ENCODE peak calls at places on chromosome 20, in ten cellular contexts. One of them, this sample, is unnamed.

GRCh38 chr20:9241232-9241692 is 172.4 kb downstream of the PLCB4 start:
- DNase-seq in IMR-90: peak
- DNase-seq in endothelial cell of umbilical vein: peak
- DNase-seq in cardiac fibroblast: peak
- DNase-seq in glutamatergic neuron: no peak
- DNase-seq in ascending aorta: no peak
- DNase-seq in fibroblast of lung: peak
- DNase-seq in upper lobe of right lung: no peak
- DNase-seq in RWPE1: peak
- DNase-seq in tibial nerve: no peak
- DNase-seq in this sample: no peak

GRCh38 chr20:8124639-8125038 is 7.4 kb upstream of the PLCB1 start:
- DNase-seq in IMR-90: peak
- DNase-seq in endothelial cell of umbilical vein: no peak
- DNase-seq in cardiac fibroblast: peak
- DNase-seq in glutamatergic neuron: no peak
- DNase-seq in ascending aorta: no peak
- DNase-seq in fibroblast of lung: peak
- DNase-seq in upper lobe of right lung: no peak
- DNase-seq in RWPE1: no peak
- DNase-seq in tibial nerve: no peak
- DNase-seq in this sample: no peak

GRCh38 chr20:3655032-3655405 is 8.2 kb downstream of the GFRA4 start:
- DNase-seq in IMR-90: no peak
- DNase-seq in endothelial cell of umbilical vein: no peak
- DNase-seq in cardiac fibroblast: no peak
- DNase-seq in glutamatergic neuron: no peak
- DNase-seq in ascending aorta: no peak
- DNase-seq in fibroblast of lung: no peak
- DNase-seq in upper lobe of right lung: no peak
- DNase-seq in RWPE1: no peak
- DNase-seq in tibial nerve: no peak
- DNase-seq in this sample: no peak

GRCh38 chr20:35768731-35769664 is 2.8 kb upstream of the PHF20 start:
- DNase-seq in IMR-90: peak
- DNase-seq in endothelial cell of umbilical vein: peak
- DNase-seq in cardiac fibroblast: peak
- DNase-seq in glutamatergic neuron: peak
- DNase-seq in ascending aorta: peak
- DNase-seq in fibroblast of lung: peak
- DNase-seq in upper lobe of right lung: peak
- DNase-seq in RWPE1: peak
- DNase-seq in tibial nerve: peak
- DNase-seq in this sample: no peak

GRCh38 chr20:2483504-2483903 is 12.9 kb upstream of the SNRPB start:
- DNase-seq in IMR-90: no peak
- DNase-seq in endothelial cell of umbilical vein: no peak
- DNase-seq in cardiac fibroblast: no peak
- DNase-seq in glutamatergic neuron: no peak
- DNase-seq in ascending aorta: no peak
- DNase-seq in fibroblast of lung: no peak
- DNase-seq in upper lobe of right lung: no peak
- DNase-seq in RWPE1: no peak
- DNase-seq in tibial nerve: no peak
- DNase-seq in this sample: no peak

GRCh38 chr20:44180814-44181213 is 6.2 kb downstream of the JPH2 start:
- DNase-seq in IMR-90: peak
- DNase-seq in endothelial cell of umbilical vein: no peak
- DNase-seq in cardiac fibroblast: peak
- DNase-seq in glutamatergic neuron: no peak
- DNase-seq in ascending aorta: peak
- DNase-seq in fibroblast of lung: peak
- DNase-seq in upper lobe of right lung: no peak
- DNase-seq in RWPE1: no peak
- DNase-seq in tibial nerve: no peak
- DNase-seq in this sample: no peak

GRCh38 chr20:22890605-22891300 is 144.4 kb upstream of the SSTR4 start:
- DNase-seq in IMR-90: no peak
- DNase-seq in endothelial cell of umbilical vein: no peak
- DNase-seq in cardiac fibroblast: no peak
- DNase-seq in glutamatergic neuron: no peak
- DNase-seq in ascending aorta: no peak
- DNase-seq in fibroblast of lung: no peak
- DNase-seq in upper lobe of right lung: no peak
- DNase-seq in RWPE1: no peak
- DNase-seq in tibial nerve: no peak
- DNase-seq in this sample: no peak

GRCh38 chr20:1888796-1889463 is 6.3 kb upstream of the SIRPA start:
- DNase-seq in IMR-90: peak
- DNase-seq in endothelial cell of umbilical vein: no peak
- DNase-seq in cardiac fibroblast: peak
- DNase-seq in glutamatergic neuron: no peak
- DNase-seq in ascending aorta: no peak
- DNase-seq in fibroblast of lung: no peak
- DNase-seq in upper lobe of right lung: no peak
- DNase-seq in RWPE1: peak
- DNase-seq in tibial nerve: no peak
- DNase-seq in this sample: no peak

GRCh38 chr20:51562027-51562333 is 19.5 kb upstream of the NFATC2 start:
- DNase-seq in IMR-90: peak
- DNase-seq in endothelial cell of umbilical vein: no peak
- DNase-seq in cardiac fibroblast: no peak
- DNase-seq in glutamatergic neuron: no peak
- DNase-seq in ascending aorta: no peak
- DNase-seq in fibroblast of lung: no peak
- DNase-seq in upper lobe of right lung: no peak
- DNase-seq in RWPE1: no peak
- DNase-seq in tibial nerve: no peak
- DNase-seq in this sample: no peak

GRCh38 chr20:64140956-64141355 is 23.3 kb upstream of the MYT1 start:
- DNase-seq in IMR-90: no peak
- DNase-seq in endothelial cell of umbilical vein: no peak
- DNase-seq in cardiac fibroblast: no peak
- DNase-seq in glutamatergic neuron: peak
- DNase-seq in ascending aorta: no peak
- DNase-seq in fibroblast of lung: no peak
- DNase-seq in upper lobe of right lung: peak
- DNase-seq in RWPE1: no peak
- DNase-seq in tibial nerve: no peak
- DNase-seq in this sample: peak

GRCh38 chr20:18971574-18971973 is 158.0 kb downstream of the SCP2D1 start:
- DNase-seq in IMR-90: no peak
- DNase-seq in endothelial cell of umbilical vein: no peak
- DNase-seq in cardiac fibroblast: no peak
- DNase-seq in glutamatergic neuron: no peak
- DNase-seq in ascending aorta: no peak
- DNase-seq in fibroblast of lung: no peak
- DNase-seq in upper lobe of right lung: no peak
- DNase-seq in RWPE1: peak
- DNase-seq in tibial nerve: no peak
- DNase-seq in this sample: no peak

GRCh38 chr20:59598625-59599310 is 5.6 kb upstream of the PHACTR3 start:
- DNase-seq in IMR-90: no peak
- DNase-seq in endothelial cell of umbilical vein: peak
- DNase-seq in cardiac fibroblast: peak
- DNase-seq in glutamatergic neuron: peak
- DNase-seq in ascending aorta: no peak
- DNase-seq in fibroblast of lung: no peak
- DNase-seq in upper lobe of right lung: no peak
- DNase-seq in RWPE1: peak
- DNase-seq in tibial nerve: no peak
- DNase-seq in this sample: peak

GRCh38 chr20:10423735-10424134 is 10.3 kb downstream of the MKKS start:
- DNase-seq in IMR-90: no peak
- DNase-seq in endothelial cell of umbilical vein: no peak
- DNase-seq in cardiac fibroblast: no peak
- DNase-seq in glutamatergic neuron: no peak
- DNase-seq in ascending aorta: no peak
- DNase-seq in fibroblast of lung: no peak
- DNase-seq in upper lobe of right lung: no peak
- DNase-seq in RWPE1: no peak
- DNase-seq in tibial nerve: no peak
- DNase-seq in this sample: no peak

GRCh38 chr20:3045816-3046676 is at the start of gene MRPS26:
- DNase-seq in IMR-90: peak
- DNase-seq in endothelial cell of umbilical vein: peak
- DNase-seq in cardiac fibroblast: peak
- DNase-seq in glutamatergic neuron: peak
- DNase-seq in ascending aorta: peak
- DNase-seq in fibroblast of lung: peak
- DNase-seq in upper lobe of right lung: peak
- DNase-seq in RWPE1: peak
- DNase-seq in tibial nerve: peak
- DNase-seq in this sample: peak

GRCh38 chr20:22404609-22405170 is 179.7 kb downstream of the FOXA2 start:
- DNase-seq in IMR-90: no peak
- DNase-seq in endothelial cell of umbilical vein: no peak
- DNase-seq in cardiac fibroblast: peak
- DNase-seq in glutamatergic neuron: no peak
- DNase-seq in ascending aorta: no peak
- DNase-seq in fibroblast of lung: peak
- DNase-seq in upper lobe of right lung: no peak
- DNase-seq in RWPE1: no peak
- DNase-seq in tibial nerve: no peak
- DNase-seq in this sample: no peak

GRCh38 chr20:63968928-63969760 is 586 bp downstream of the ZNF512B start:
- DNase-seq in IMR-90: no peak
- DNase-seq in endothelial cell of umbilical vein: no peak
- DNase-seq in cardiac fibroblast: no peak
- DNase-seq in glutamatergic neuron: peak
- DNase-seq in ascending aorta: no peak
- DNase-seq in fibroblast of lung: no peak
- DNase-seq in upper lobe of right lung: peak
- DNase-seq in RWPE1: no peak
- DNase-seq in tibial nerve: no peak
- DNase-seq in this sample: no peak

DNA sequence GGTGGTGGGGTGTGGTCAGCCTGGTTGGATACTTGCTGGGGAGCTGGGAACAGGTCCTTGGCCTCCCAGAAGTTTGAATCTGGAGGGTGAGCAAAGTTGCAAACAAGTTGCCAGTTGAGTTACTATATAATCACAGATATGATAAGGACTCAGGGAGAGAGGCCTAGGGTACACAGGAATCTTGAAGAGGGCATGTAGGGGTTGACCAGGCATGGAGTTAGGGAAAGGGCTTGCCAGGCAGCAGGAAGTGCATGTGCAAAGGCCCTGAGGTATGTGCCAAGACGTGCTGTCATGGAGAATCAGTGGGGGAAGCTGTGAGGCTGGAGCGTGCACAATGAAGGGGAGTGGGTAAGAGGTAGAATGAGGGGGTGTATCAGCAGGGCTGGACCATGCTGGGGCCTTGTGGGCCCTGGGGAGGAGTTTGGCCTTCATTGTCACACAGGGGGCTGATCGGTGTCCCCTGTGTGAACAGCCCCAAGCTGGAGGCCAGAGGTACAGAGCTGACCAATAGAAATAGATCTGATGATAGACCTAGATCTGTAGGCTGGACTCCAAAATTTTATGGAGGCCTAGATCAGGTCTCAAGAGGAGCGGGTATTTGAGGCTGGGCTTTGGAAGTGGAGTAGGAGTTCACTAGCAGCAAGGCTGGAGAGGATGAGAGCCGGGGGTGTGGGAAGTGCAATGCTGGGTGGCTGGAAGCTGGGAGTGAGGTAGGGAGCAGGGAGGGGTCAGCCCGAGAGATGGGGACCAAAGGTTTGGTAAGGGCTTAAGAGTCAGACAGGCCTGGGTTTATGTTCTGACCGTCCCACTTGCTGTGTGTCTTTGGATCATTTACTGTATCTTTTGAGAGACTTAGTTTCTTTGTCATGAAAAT is 2.9 kb downstream of the SRC start:
- DNase-seq in IMR-90: no peak
- DNase-seq in endothelial cell of umbilical vein: no peak
- DNase-seq in cardiac fibroblast: no peak
- DNase-seq in glutamatergic neuron: no peak
- DNase-seq in ascending aorta: no peak
- DNase-seq in fibroblast of lung: no peak
- DNase-seq in upper lobe of right lung: peak
- DNase-seq in RWPE1: no peak
- DNase-seq in tibial nerve: no peak
- DNase-seq in this sample: no peak
- TF ChIP-seq CTCF in IMR-90: no peak
- TF ChIP-seq CTCF in endothelial cell of umbilical vein: no peak
- TF ChIP-seq CTCF in cardiac fibroblast: no peak
- TF ChIP-seq CTCF in glutamatergic neuron: no peak
- TF ChIP-seq CTCF in ascending aorta: no peak
- TF ChIP-seq CTCF in fibroblast of lung: no peak
- TF ChIP-seq CTCF in upper lobe of right lung: no peak
- TF ChIP-seq CTCF in RWPE1: no peak
- TF ChIP-seq CTCF in tibial nerve: no peak
- TF ChIP-seq CTCF in this sample: no peak

GRCh38 chr20:20843982-20844381 is 131.5 kb upstream of the RALGAPA2 start:
- DNase-seq in IMR-90: no peak
- DNase-seq in endothelial cell of umbilical vein: no peak
- DNase-seq in cardiac fibroblast: no peak
- DNase-seq in glutamatergic neuron: no peak
- DNase-seq in ascending aorta: no peak
- DNase-seq in fibroblast of lung: no peak
- DNase-seq in upper lobe of right lung: no peak
- DNase-seq in RWPE1: no peak
- DNase-seq in tibial nerve: no peak
- DNase-seq in this sample: no peak
- TF ChIP-seq CTCF in IMR-90: no peak
- TF ChIP-seq CTCF in endothelial cell of umbilical vein: no peak
- TF ChIP-seq CTCF in cardiac fibroblast: no peak
- TF ChIP-seq CTCF in glutamatergic neuron: no peak
- TF ChIP-seq CTCF in ascending aorta: no peak
- TF ChIP-seq CTCF in fibroblast of lung: no peak
- TF ChIP-seq CTCF in upper lobe of right lung: no peak
- TF ChIP-seq CTCF in RWPE1: no peak
- TF ChIP-seq CTCF in tibial nerve: no peak
- TF ChIP-seq CTCF in this sample: no peak

DNA sequence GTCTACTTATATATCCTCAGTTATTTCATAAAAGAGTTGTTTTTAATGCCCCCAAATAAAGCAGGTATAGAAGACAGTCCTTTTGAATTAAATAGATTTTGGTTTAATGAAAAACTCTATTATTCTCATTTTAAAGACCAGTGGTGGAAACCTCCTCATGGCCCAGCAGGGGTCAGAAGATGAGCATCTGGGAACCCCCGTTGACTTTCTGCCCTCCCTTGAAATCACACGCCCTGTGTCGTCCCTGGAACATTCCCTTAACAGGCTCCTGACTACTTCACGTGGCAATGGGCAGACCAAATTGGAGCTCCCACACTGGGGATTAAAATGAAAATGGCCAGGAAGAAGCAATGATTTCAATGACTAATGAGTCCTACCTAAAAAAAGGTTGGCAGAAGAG is 220.9 kb downstream of the KIF16B start:
- DNase-seq in IMR-90: no peak
- DNase-seq in endothelial cell of umbilical vein: no peak
- DNase-seq in cardiac fibroblast: no peak
- DNase-seq in glutamatergic neuron: no peak
- DNase-seq in ascending aorta: no peak
- DNase-seq in fibroblast of lung: no peak
- DNase-seq in upper lobe of right lung: no peak
- DNase-seq in RWPE1: no peak
- DNase-seq in tibial nerve: no peak
- DNase-seq in this sample: no peak
- TF ChIP-seq CTCF in IMR-90: no peak
- TF ChIP-seq CTCF in endothelial cell of umbilical vein: no peak
- TF ChIP-seq CTCF in cardiac fibroblast: no peak
- TF ChIP-seq CTCF in glutamatergic neuron: no peak
- TF ChIP-seq CTCF in ascending aorta: no peak
- TF ChIP-seq CTCF in fibroblast of lung: no peak
- TF ChIP-seq CTCF in upper lobe of right lung: no peak
- TF ChIP-seq CTCF in RWPE1: no peak
- TF ChIP-seq CTCF in tibial nerve: no peak
- TF ChIP-seq CTCF in this sample: no peak

GRCh38 chr20:45470939-45471338 is 1.4 kb downstream of the WFDC2 start:
- DNase-seq in IMR-90: no peak
- DNase-seq in endothelial cell of umbilical vein: no peak
- DNase-seq in cardiac fibroblast: no peak
- DNase-seq in glutamatergic neuron: no peak
- DNase-seq in ascending aorta: no peak
- DNase-seq in fibroblast of lung: no peak
- DNase-seq in upper lobe of right lung: no peak
- DNase-seq in RWPE1: no peak
- DNase-seq in tibial nerve: no peak
- DNase-seq in this sample: no peak
- TF ChIP-seq CTCF in IMR-90: peak
- TF ChIP-seq CTCF in endothelial cell of umbilical vein: no peak
- TF ChIP-seq CTCF in cardiac fibroblast: no peak
- TF ChIP-seq CTCF in glutamatergic neuron: no peak
- TF ChIP-seq CTCF in ascending aorta: no peak
- TF ChIP-seq CTCF in fibroblast of lung: no peak
- TF ChIP-seq CTCF in upper lobe of right lung: no peak
- TF ChIP-seq CTCF in RWPE1: no peak
- TF ChIP-seq CTCF in tibial nerve: no peak
- TF ChIP-seq CTCF in this sample: no peak